ENCODE peak calls at places on chromosomes 12 and 14, in six cellular contexts. A, N, I, O, D and F are unnamed samples.

GRCh38 chr12:108017658-108018057 is 111.4 kb upstream of the WSCD2 start:
- DNase-seq in O (peak), N (no peak), A (no peak), D (no peak), I (no peak), F (no peak)

GRCh38 chr12:85626031-85626781 is 210.0 kb downstream of the RASSF9 start:
- DNase-seq in D (peak), O (no peak), A (no peak), I (no peak), N (peak), F (no peak)

GRCh38 chr12:114976959-114977358 is 293.0 kb upstream of the TBX3 start:
- DNase-seq in N (peak), I (no peak), O (no peak), D (peak), A (no peak), F (no peak)

GRCh38 chr12:124685689-124685993 is 118.2 kb upstream of the NCOR2 start:
- DNase-seq in N (no peak), D (no peak), A (no peak), I (no peak), O (no peak), F (no peak)

GRCh38 chr12:10169094-10169493 is 2.8 kb downstream of the OLR1 start:
- DNase-seq in I (no peak), A (no peak), D (peak), O (no peak), N (peak), F (peak)

GRCh38 chr12:70043490-70044138 is 199.6 kb upstream of the CNOT2 start:
- DNase-seq in I (no peak), N (no peak), D (no peak), O (no peak), A (no peak), F (no peak)

GRCh38 chr14:98633380-98633779 is 638.6 kb downstream of the BCL11B start:
- DNase-seq in N (no peak), I (no peak), A (no peak), D (no peak), O (no peak), F (no peak)

GRCh38 chr14:50920482-50921225 is 23.6 kb downstream of the PYGL start:
- DNase-seq in N (peak), D (peak), A (no peak), I (peak), O (no peak), F (peak)

GRCh38 chr12:64655141-64655540 is 44.8 kb downstream of the RASSF3 start:
- DNase-seq in N (no peak), A (no peak), O (no peak), I (no peak), D (no peak), F (peak)

GRCh38 chr14:54600685-54601084 is 33.8 kb downstream of the SAMD4A start:
- DNase-seq in A (no peak), N (peak), D (peak), I (no peak), O (no peak), F (peak)

GRCh38 chr14:89236846-89237245 is 180.2 kb downstream of the FOXN3 start:
- DNase-seq in O (no peak), I (no peak), D (no peak), A (no peak), N (peak), F (no peak)

GRCh38 chr14:64952598-64953309 is 10.2 kb upstream of the GPX2 start:
- DNase-seq in O (no peak), I (no peak), A (no peak), D (no peak), N (no peak), F (no peak)

GRCh38 chr12:104058796-104059195 is 5.5 kb upstream of the HCFC2 start:
- DNase-seq in D (no peak), N (no peak), I (no peak), O (no peak), A (no peak), F (peak)

GRCh38 chr14:79040742-79041249 is 870.6 kb downstream of the NRXN3 start:
- DNase-seq in A (no peak), N (no peak), I (no peak), D (no peak), O (no peak), F (peak)

GRCh38 chr14:106665814-106666213 is 1139.4 kb downstream of the TMEM121 start:
- DNase-seq in N (no peak), A (no peak), O (no peak), D (no peak), I (no peak), F (no peak)

GRCh38 chr14:26121181-26121580 is 476.7 kb downstream of the NOVA1 start:
- DNase-seq in I (no peak), D (no peak), N (no peak), A (no peak), O (no peak), F (no peak)

GRCh38 chr14:59540852-59541251 is 35.8 kb downstream of the CCDC175 start:
- DNase-seq in I (no peak), D (no peak), N (no peak), A (no peak), O (no peak), F (no peak)

GRCh38 chr14:35085441-35085840 is 36.3 kb downstream of the PPP2R3C start:
- DNase-seq in A (no peak), I (no peak), O (no peak), D (no peak), N (no peak), F (no peak)

GRCh38 chr12:19819231-19819630 is 379.9 kb downstream of the AEBP2 start:
- DNase-seq in A (no peak), N (no peak), I (no peak), O (no peak), D (no peak), F (no peak)

GRCh38 chr12:98332626-98333025 is 182.8 kb upstream of the TMPO start:
- DNase-seq in N (no peak), A (no peak), I (no peak), O (no peak), D (no peak), F (no peak)

GRCh38 chr12:3998968-3999792 is 126.0 kb upstream of the PARP11 start:
- DNase-seq in D (no peak), N (no peak), O (no peak), A (no peak), I (no peak), F (peak)

GRCh38 chr12:623865-624372 is 39.3 kb downstream of the NINJ2 start:
- DNase-seq in N (no peak), A (no peak), O (no peak), I (no peak), D (no peak), F (peak)

GRCh38 chr12:72273851-72274284 is 1.7 kb downstream of the TRHDE start:
- DNase-seq in I (no peak), O (peak), A (peak), D (peak), N (no peak), F (no peak)

DNA sequence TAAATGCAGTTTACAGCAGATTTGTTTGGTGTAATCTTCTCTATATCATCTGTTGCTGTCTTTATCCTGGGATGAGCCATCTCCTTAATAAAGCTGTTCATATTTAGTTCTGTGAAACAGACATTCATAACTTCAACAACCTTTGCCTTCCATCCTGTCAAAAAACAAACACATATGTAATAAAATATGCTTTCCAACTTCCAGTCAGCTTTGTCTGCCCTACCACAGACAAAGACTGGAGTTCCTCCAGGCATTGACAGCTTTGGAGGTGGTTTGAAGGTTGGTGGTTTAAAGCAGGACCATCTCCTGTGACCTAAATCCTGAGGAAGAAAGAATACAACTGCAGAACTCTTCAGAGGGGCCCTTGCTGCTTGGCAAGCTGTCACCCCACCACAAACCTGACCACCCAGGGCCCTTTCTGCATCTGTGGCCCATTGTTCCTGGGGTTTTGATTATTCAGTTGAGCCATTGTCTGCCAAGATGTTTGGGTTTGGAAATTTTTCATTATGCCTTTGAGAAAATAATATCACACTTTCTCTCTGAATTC is 28.2 kb upstream of the PTGR2 start:
- DNase-seq in O (no peak), I (no peak), N (no peak), A (no peak), D (no peak), F (no peak)
- H2AFZ ChIP-seq in O (no peak), I (no peak), N (no peak), A (no peak), D (no peak), F (no peak)

DNA sequence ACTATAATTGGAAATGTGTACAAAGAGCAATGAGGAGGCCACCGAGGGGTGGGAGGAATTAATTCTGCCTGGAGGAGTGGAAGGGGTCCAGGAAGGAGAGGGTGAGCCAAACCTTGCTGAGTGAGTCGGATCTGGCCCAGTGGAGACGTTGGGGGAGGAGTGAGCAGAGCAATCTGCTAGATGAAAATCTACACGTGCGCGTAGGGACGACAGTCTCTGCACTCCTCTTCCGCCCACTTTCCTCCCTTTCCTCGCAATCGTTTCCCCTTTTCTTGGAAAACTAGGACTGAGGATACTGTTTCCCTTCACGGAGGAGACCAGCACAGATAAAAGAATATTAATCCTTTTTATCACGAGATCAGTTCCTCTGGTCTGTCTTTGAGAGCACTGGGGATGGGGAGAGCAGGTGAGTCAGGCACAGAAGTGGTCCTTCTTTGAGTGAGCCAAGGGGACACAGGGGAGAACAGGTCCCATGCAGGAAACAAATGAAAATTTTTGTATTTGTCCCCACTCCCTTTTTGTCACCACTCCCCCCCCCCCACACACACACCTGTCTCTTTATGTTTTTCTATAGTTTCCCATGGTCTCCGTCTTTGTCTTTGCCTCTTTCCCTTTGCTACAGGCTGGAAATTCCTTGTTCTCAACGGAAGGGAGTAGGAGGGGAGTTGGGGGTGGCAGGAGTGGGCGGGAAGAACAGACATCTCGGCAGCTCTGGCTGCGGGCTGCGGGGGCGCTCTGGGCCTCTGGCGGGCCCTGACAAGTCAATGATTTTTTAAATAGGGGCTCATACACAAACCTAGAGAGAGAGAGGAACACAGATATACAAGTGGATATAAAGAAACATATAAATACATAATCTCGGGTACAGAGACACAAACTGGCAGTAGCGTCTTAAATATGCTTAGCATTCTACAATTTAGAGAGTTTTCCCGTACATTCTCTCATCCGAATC is 2.6 kb upstream of the NAB2 start:
- DNase-seq in A (peak), O (peak), I (peak), N (peak), D (peak), F (peak)
- H2BK5ac ChIP-seq in A (peak), O (no peak), I (peak), N (peak), D (peak), F (peak)

DNA sequence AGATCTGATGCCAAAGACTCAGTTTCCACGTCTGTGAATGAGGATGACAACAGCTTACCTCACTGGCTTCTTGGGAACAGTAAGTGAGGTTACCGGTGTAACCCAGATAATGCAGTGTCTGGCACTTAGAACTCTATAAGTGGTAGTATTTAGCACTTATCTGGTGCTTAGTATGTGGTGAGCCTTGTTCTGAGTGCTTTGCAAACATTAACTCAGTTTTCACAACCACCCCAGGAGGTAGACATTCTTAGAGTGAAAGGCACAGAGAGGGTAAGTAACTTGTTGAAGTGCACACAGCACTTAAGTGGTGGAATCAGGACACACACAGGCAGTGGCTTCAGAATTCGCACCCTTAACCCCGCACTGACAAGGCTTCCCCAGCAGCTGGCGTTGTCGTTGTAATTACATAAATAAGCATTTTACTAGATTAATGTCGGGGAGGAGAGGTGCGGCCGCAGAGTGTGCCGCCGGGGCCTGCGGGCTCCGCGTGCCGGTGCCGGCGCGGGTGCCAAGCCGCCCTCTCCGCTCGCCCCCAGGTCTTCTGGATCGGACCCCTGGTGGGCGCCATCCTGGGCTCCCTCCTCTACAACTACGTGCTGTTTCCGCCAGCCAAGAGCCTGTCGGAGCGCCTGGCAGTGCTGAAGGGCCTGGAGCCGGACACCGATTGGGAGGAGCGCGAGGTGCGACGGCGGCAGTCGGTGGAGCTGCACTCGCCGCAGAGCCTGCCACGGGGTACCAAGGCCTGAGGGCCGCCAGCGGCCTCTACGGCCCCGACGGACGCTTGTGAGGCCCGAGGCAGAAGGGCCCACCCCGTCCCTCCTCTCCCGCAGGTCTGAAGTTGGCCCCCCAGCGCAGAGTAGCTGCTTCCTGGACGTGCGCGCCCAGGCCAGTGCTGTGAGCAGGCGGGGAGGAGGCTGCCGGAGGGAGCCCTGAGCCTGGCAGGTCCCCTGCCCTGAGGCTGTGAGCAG is 4.6 kb downstream of the AQP2 start:
- DNase-seq in D (no peak), O (peak), N (no peak), I (no peak), A (peak), F (no peak)
- H4K91ac ChIP-seq in D (no peak), O (no peak), N (no peak), I (no peak), A (peak), F (no peak)

GRCh38 chr14:42192659-42193425 is 586.2 kb downstream of the LRFN5 start:
- DNase-seq in N (peak), A (no peak), I (no peak), O (no peak), D (peak), F (peak)
- H2AFZ ChIP-seq in N (peak), A (peak), I (peak), O (no peak), D (no peak), F (no peak)

DNA sequence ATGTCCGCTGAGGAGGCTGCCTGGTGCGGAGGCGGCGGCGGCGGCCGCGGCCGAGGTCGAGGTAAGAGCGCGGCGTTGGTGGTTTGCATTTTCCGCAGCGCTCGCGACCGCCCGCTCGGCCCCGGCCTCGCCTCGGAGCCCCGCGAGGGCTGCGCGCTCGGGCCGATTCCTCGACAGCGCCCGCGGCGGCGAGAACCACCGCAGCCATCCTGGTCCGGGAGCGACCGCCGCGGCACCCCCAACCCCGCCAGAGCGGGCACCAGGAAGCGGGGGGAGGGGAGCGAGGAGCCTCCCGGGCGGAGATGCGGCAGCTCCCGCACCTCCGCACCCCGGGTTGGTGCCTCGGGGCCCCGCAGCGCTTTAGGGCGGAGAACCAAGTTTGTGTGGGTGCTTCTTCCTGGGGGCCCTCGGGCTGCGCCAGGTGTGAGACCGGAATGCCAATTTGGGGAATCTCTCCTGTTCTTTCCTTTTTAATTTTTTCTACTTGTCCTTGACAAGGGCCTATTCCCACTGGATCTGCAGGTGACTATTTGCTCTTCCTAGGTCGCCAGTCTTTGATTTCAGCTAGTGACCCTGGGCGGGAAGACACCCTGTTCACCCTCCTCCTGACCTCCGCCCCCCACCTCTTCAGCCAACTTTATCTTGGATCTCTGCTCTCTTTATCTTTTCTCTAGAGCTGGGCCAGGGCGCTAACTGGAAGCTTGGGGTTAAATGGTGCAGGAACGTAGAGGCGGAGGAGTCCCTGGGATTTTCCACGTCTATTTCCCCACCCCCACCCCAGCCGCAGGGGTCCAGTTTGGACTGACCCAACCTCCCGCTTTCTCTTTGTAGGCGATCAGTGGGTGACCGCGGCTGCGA is at the start of gene SOCS2:
- DNase-seq in O (peak), I (peak), A (peak), D (peak), N (peak), F (peak)
- H2BK5ac ChIP-seq in O (no peak), I (no peak), A (peak), D (no peak), N (peak), F (peak)

GRCh38 chr14:77142289-77142814 is 761 bp upstream of the ZDHHC22 start:
- DNase-seq in A (peak), D (no peak), O (no peak), I (no peak), N (no peak), F (no peak)

GRCh38 chr14:77140937-77141591 is 527 bp downstream of the ZDHHC22 start:
- DNase-seq in A (peak), O (peak), N (peak), D (peak), I (peak), F (no peak)

GRCh38 chr14:77140343-77140936 is 1.2 kb downstream of the ZDHHC22 start:
- DNase-seq in O (no peak), A (no peak), I (no peak), D (no peak), N (no peak), F (no peak)

GRCh38 chr14:77143071-77143470 is 1.5 kb upstream of the ZDHHC22 start:
- DNase-seq in I (no peak), D (no peak), A (no peak), N (no peak), O (no peak), F (no peak)

DNA sequence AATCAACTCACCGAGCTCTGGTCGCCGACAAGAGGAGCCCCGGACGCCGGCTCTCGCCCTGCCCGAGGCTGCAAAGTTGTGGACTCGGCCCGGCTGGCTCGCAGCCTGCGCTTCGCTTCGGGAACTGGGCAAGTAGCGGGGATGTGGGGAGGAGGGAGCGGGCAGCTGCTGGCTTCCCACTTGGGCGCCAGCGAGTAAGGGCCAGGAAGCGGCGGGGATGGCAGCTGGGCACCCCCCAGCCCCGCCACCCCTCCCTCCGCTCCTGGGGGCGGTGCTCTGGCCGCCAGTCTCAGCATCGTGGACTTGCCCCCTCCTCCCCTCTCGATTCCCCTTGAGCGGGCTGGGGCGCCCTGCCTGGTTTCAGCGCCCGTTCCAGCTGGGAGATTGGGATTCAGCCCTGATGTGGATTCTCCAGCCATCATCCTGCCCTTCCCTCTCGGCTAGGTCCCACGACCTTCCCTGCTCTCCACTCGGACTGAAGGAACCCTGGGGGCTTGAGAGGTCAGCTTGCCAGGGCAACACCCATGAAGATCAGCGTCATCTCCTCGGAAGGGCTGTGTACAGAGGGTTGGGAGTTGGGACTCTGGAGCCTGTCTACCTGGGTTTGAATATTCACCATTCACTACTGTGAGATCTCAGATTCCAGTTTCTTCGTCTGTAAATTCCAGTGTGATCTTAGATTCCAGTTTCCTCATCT is at the start of gene ZDHHC22:
- DNase-seq in N (no peak), I (no peak), D (no peak), A (peak), O (peak), F (no peak)
- H4K91ac ChIP-seq in N (no peak), I (no peak), D (no peak), A (peak), O (no peak), F (no peak)